ENCODE peak calls at places on chromosomes 16 and 17, in nine cellular contexts. A is ascending aorta; X is AG10803; C is fibroblast of lung; U is GM12865; H is SJSA1; Q is naive thymus-derived CD4-positive, alpha-beta T cell; E is HCT116; J is fibroblast of pulmonary artery. N is an unnamed sample.

GRCh38 chr17:48564200-48565023 is 13.7 kb downstream of the HOXB4 start:
- DNase-seq in U (no peak), C (peak; percentile 39), Q (no peak), H (no peak), E (no peak), J (no peak), X (no peak), A (peak; percentile 68), N (no peak)

GRCh38 chr16:57915811-57916479 is 55.0 kb downstream of the CNGB1 start:
- DNase-seq in Q (no peak), C (no peak), H (no peak), U (no peak), A (no peak), J (no peak), E (no peak), X (no peak), N (no peak)

GRCh38 chr16:4147236-4147635 is 31.0 kb upstream of the ADCY9 start:
- DNase-seq in A (no peak), E (no peak), Q (no peak), U (no peak), X (no peak), J (no peak), C (no peak), H (no peak), N (no peak)

GRCh38 chr16:87789437-87790277 is 23.9 kb upstream of the KLHDC4 start:
- DNase-seq in C (peak; percentile 76), U (no peak), Q (no peak), J (peak; percentile 46), E (no peak), X (peak; percentile 82), H (peak; percentile 98), A (no peak), N (no peak)

GRCh38 chr17:4604111-4604644 is 19.8 kb downstream of the SMTNL2 start:
- DNase-seq in H (no peak), Q (no peak), A (no peak), X (peak; percentile 34), J (peak; percentile 55), C (peak; percentile 53), U (no peak), E (no peak), N (no peak)

GRCh38 chr17:51487947-51488346 is 227.6 kb downstream of the UTP18 start:
- DNase-seq in Q (no peak), U (peak; percentile 18), X (no peak), C (no peak), J (no peak), H (no peak), A (no peak), E (peak; percentile 77), N (peak; percentile 5)

GRCh38 chr16:22359679-22360078 is 14.7 kb downstream of the CDR2 start:
- DNase-seq in Q (no peak), A (no peak), H (no peak), U (no peak), J (no peak), C (no peak), X (no peak), E (no peak), N (no peak)

GRCh38 chr16:4307215-4308037 is 8.4 kb upstream of the GLIS2 start:
- DNase-seq in X (peak; percentile 94), U (peak; percentile 99), E (peak; percentile 92), C (peak; percentile 93), H (peak; percentile 99), A (peak; percentile 97), Q (peak; percentile 97), J (peak; percentile 96), N (peak; percentile 98)

GRCh38 chr17:81723651-81724209 is 11.6 kb downstream of the SLC25A10 start:
- DNase-seq in U (no peak), H (no peak), Q (no peak), A (no peak), J (no peak), C (no peak), E (no peak), X (no peak), N (no peak)

GRCh38 chr17:38745545-38745944 is 2.6 kb downstream of the PCGF2 start:
- DNase-seq in J (no peak), U (no peak), C (no peak), X (no peak), H (no peak), Q (no peak), A (peak; percentile 63), E (no peak), N (peak; percentile 77)

GRCh38 chr16:14505846-14506245 is 124.2 kb downstream of the PARN start:
- DNase-seq in U (no peak), A (no peak), E (no peak), Q (no peak), C (peak; percentile 84), X (peak; percentile 41), J (peak; percentile 78), H (peak; percentile 17), N (no peak)

GRCh38 chr17:82200743-82201497 is 11.7 kb downstream of the CCDC57 start:
- DNase-seq in X (no peak), H (no peak), C (no peak), J (no peak), Q (peak; percentile 52), A (no peak), E (no peak), U (no peak), N (no peak)

GRCh38 chr17:79919164-79919585 is 79.9 kb upstream of the CBX4 start:
- DNase-seq in E (no peak), A (peak; percentile 92), U (no peak), X (peak; percentile 42), C (peak; percentile 9), J (no peak), H (no peak), Q (no peak), N (no peak)

GRCh38 chr17:27878776-27879562 is 14.2 kb downstream of the LYRM9 start:
- DNase-seq in U (no peak), J (peak; percentile 9), A (no peak), E (no peak), C (no peak), H (no peak), Q (peak; percentile 52), X (no peak), N (no peak)

GRCh38 chr17:38943607-38944006 is 18.2 kb downstream of the LASP1NB start:
- DNase-seq in J (no peak), Q (no peak), X (no peak), C (no peak), U (peak; percentile 65), H (no peak), A (no peak), E (no peak), N (peak; percentile 21)

GRCh38 chr17:48393271-48393670 is 36.7 kb downstream of the SKAP1 start:
- DNase-seq in H (no peak), C (peak; percentile 4), A (no peak), X (peak; percentile 58), E (no peak), Q (no peak), U (no peak), J (no peak), N (no peak)

GRCh38 chr17:63881935-63882601 is at the start of gene GH2:
- DNase-seq in A (no peak), X (peak; percentile 36), J (peak; percentile 53), Q (peak; percentile 52), C (peak; percentile 23), H (no peak), E (peak; percentile 56), U (peak; percentile 54), N (peak; percentile 61)

GRCh38 chr17:28849281-28849680 is 5.5 kb upstream of the ERAL1 start:
- DNase-seq in A (no peak), X (no peak), U (no peak), H (no peak), C (no peak), E (no peak), Q (no peak), J (no peak), N (no peak)

GRCh38 chr17:81420769-81421462 is 25.7 kb downstream of the BAHCC1 start:
- DNase-seq in H (no peak), X (peak; percentile 68), Q (no peak), C (peak; percentile 62), J (peak; percentile 48), A (peak; percentile 93), E (no peak), U (no peak), N (no peak)

GRCh38 chr17:68627956-68628355 is 26.8 kb upstream of the FAM20A start:
- DNase-seq in U (no peak), A (no peak), E (no peak), Q (no peak), J (no peak), H (no peak), C (no peak), X (no peak), N (no peak)

GRCh38 chr17:78355045-78355641 is 4.7 kb downstream of the SOCS3 start:
- DNase-seq in U (peak; percentile 60), E (no peak), Q (no peak), X (no peak), H (no peak), C (no peak), J (no peak), A (no peak), N (no peak)

GRCh38 chr16:24052466-24053324 is 203.4 kb upstream of the CACNG3 start:
- DNase-seq in H (no peak), Q (no peak), C (no peak), J (no peak), A (no peak), U (no peak), E (no peak), X (no peak), N (no peak)

GRCh38 chr16:81435567-81435966 is 9.0 kb upstream of the CMIP start:
- DNase-seq in X (no peak), C (no peak), E (no peak), Q (no peak), U (no peak), J (no peak), H (no peak), A (no peak), N (no peak)

GRCh38 chr17:9170336-9170735 is 149.0 kb downstream of the NTN1 start:
- DNase-seq in A (no peak), U (no peak), C (no peak), J (no peak), X (no peak), E (no peak), Q (no peak), H (no peak), N (no peak)
- H3K4me3 ChIP-seq in A (no peak overlapping the region), U (no peak overlapping the region), C (no peak overlapping the region), J (no peak overlapping the region), X (no peak overlapping the region), E (no peak overlapping the region), Q (no peak overlapping the region), H (no peak overlapping the region), N (no peak overlapping the region)

GRCh38 chr16:85437161-85438052 is 175.7 kb upstream of the GSE1 start:
- DNase-seq in Q (no peak), U (no peak), A (no peak), H (no peak), J (no peak), X (no peak), E (no peak), C (no peak), N (no peak)
- H3K4me3 ChIP-seq in Q (no peak overlapping the region), U (no peak overlapping the region), A (peak overlapping the region; percentile 30), H (no peak overlapping the region), J (no peak overlapping the region), X (no peak overlapping the region), E (no peak overlapping the region), C (peak overlapping the region; percentile 4), N (no peak overlapping the region)

GRCh38 chr16:56643833-56644232 is 5.4 kb downstream of the MT1A start:
- DNase-seq in A (no peak), X (no peak), Q (no peak), U (no peak), C (no peak), H (no peak), E (no peak), J (no peak), N (no peak)
- H3K4me3 ChIP-seq in A (peak overlapping the region; percentile 48), X (peak overlapping the region; percentile 46), Q (peak overlapping the region; percentile 48), U (no peak overlapping the region), C (no peak overlapping the region), H (no peak overlapping the region), E (peak overlapping the region; percentile 17), J (no peak overlapping the region), N (no peak overlapping the region)

GRCh38 chr17:19533036-19533717 is 477 bp upstream of the SLC47A1 start:
- DNase-seq in A (no peak), E (no peak), X (no peak), J (no peak), U (no peak), H (no peak), C (no peak), Q (no peak), N (no peak)
- H3K4me3 ChIP-seq in A (peak overlapping the region; percentile 80), E (no peak overlapping the region), X (peak overlapping the region; percentile 17), J (peak overlapping the region; percentile 55), U (no peak overlapping the region), H (no peak overlapping the region), C (no peak overlapping the region), Q (no peak overlapping the region), N (no peak overlapping the region)